ENCODE peak calls at places on chromosomes 13 and 19, in ten cellular contexts. P, Q, Y, J, T, O, L, B, M and V are unnamed samples.

GRCh38 chr19:34287676-34288140 is 33.4 kb downstream of the GARRE1 start:
- DNase-seq in P (no peak), Q (no peak), Y (no peak), J (no peak), T (no peak), O (no peak), L (no peak), B (no peak), M (no peak), V (no peak)

GRCh38 chr13:98410591-98410990 is 166.3 kb downstream of the STK24 start:
- DNase-seq in P (no peak), Q (no peak), Y (no peak), J (no peak), T (no peak), O (no peak), L (no peak), B (no peak), M (no peak), V (no peak)

GRCh38 chr13:80562423-80562822 is 221.5 kb upstream of the SPRY2 start:
- DNase-seq in P (no peak), Q (no peak), Y (no peak), J (no peak), T (no peak), O (no peak), L (no peak), B (no peak), M (no peak), V (no peak)

GRCh38 chr13:91056746-91057145 is 290.7 kb upstream of the MIR17HG start:
- DNase-seq in P (no peak), Q (no peak), Y (no peak), J (no peak), T (no peak), O (no peak), L (no peak), B (no peak), M (no peak), V (no peak)

GRCh38 chr13:83340170-83340569 is 542.1 kb downstream of the SLITRK1 start:
- DNase-seq in P (no peak), Q (no peak), Y (no peak), J (no peak), T (no peak), O (no peak), L (no peak), B (no peak), M (no peak), V (no peak)

GRCh38 chr13:18212873-18213272 is 968.8 kb downstream of the TUBA3C start:
- DNase-seq in P (peak), Q (no peak), Y (no peak), J (peak), T (peak), O (no peak), L (no peak), B (no peak), M (no peak), V (no peak)

GRCh38 chr13:100751826-100752225 is 77.2 kb upstream of the TMTC4 start:
- DNase-seq in P (no peak), Q (no peak), Y (no peak), J (no peak), T (no peak), O (no peak), L (no peak), B (no peak), M (no peak), V (peak)

GRCh38 chr19:50959731-50960500 is 7.1 kb upstream of the KLK5 start:
- DNase-seq in P (no peak), Q (no peak), Y (no peak), J (no peak), T (no peak), O (no peak), L (no peak), B (no peak), M (no peak), V (no peak)

GRCh38 chr19:16296713-16297112 is 27.9 kb upstream of the KLF2 start:
- DNase-seq in P (no peak), Q (no peak), Y (peak), J (no peak), T (no peak), O (no peak), L (no peak), B (no peak), M (no peak), V (no peak)

GRCh38 chr19:35342430-35342829 is 5.3 kb upstream of the FFAR1 start:
- DNase-seq in P (peak), Q (no peak), Y (peak), J (no peak), T (peak), O (no peak), L (no peak), B (no peak), M (no peak), V (no peak)

GRCh38 chr19:58571575-58571947 is 1.6 kb downstream of the MZF1 start:
- DNase-seq in P (no peak), Q (peak), Y (no peak), J (peak), T (no peak), O (peak), L (peak), B (peak), M (no peak), V (no peak)

GRCh38 chr13:99505814-99506269 is 4.6 kb downstream of the TM9SF2 start:
- DNase-seq in P (no peak), Q (no peak), Y (no peak), J (no peak), T (no peak), O (no peak), L (no peak), B (no peak), M (no peak), V (no peak)

GRCh38 chr13:27470042-27470830 is 19.9 kb upstream of the MTIF3 start:
- DNase-seq in P (no peak), Q (no peak), Y (no peak), J (no peak), T (no peak), O (no peak), L (no peak), B (no peak), M (no peak), V (no peak)

GRCh38 chr19:47094557-47095517 is 18.7 kb downstream of the ZC3H4 start:
- DNase-seq in P (no peak), Q (no peak), Y (no peak), J (no peak), T (peak), O (no peak), L (no peak), B (peak), M (no peak), V (no peak)

GRCh38 chr19:58182577-58182988 is 278 bp upstream of the ZNF274 start:
- DNase-seq in P (no peak), Q (no peak), Y (no peak), J (no peak), T (no peak), O (no peak), L (peak), B (peak), M (no peak), V (no peak)

GRCh38 chr13:30289533-30289932 is 17.8 kb downstream of the KATNAL1 start:
- DNase-seq in P (no peak), Q (no peak), Y (no peak), J (no peak), T (no peak), O (no peak), L (no peak), B (no peak), M (no peak), V (no peak)

GRCh38 chr13:100389617-100390016 is 199.0 kb downstream of the GGACT start:
- DNase-seq in P (no peak), Q (no peak), Y (no peak), J (no peak), T (no peak), O (no peak), L (no peak), B (no peak), M (no peak), V (no peak)

GRCh38 chr19:6499052-6499790 is 2.9 kb downstream of the TUBB4A start:
- DNase-seq in P (no peak), Q (no peak), Y (no peak), J (no peak), T (no peak), O (no peak), L (no peak), B (no peak), M (no peak), V (no peak)

GRCh38 chr13:43300817-43301216 is 277.4 kb downstream of the DNAJC15 start:
- DNase-seq in P (no peak), Q (no peak), Y (no peak), J (no peak), T (no peak), O (no peak), L (no peak), B (no peak), M (no peak), V (no peak)

GRCh38 chr13:103145476-103145875 is 79.3 kb upstream of the SLC10A2 start:
- DNase-seq in P (no peak), Q (no peak), Y (no peak), J (no peak), T (no peak), O (no peak), L (no peak), B (no peak), M (no peak), V (no peak)

GRCh38 chr19:31148671-31149070 is 200.6 kb downstream of the TSHZ3 start:
- DNase-seq in P (no peak), Q (no peak), Y (no peak), J (no peak), T (no peak), O (no peak), L (no peak), B (no peak), M (no peak), V (no peak)

GRCh38 chr13:22012676-22013075 is 341.8 kb downstream of the FGF9 start:
- DNase-seq in P (peak), Q (no peak), Y (no peak), J (no peak), T (no peak), O (no peak), L (no peak), B (no peak), M (no peak), V (no peak)

GRCh38 chr19:41351339-41352245 is 2.1 kb downstream of the TGFB1 start:
- DNase-seq in P (peak), Q (peak), Y (peak), J (peak), T (peak), O (peak), L (peak), B (peak), M (peak), V (no peak)

GRCh38 chr19:30044273-30045259 is 102.5 kb downstream of the URI1 start:
- DNase-seq in P (no peak), Q (no peak), Y (no peak), J (no peak), T (no peak), O (no peak), L (no peak), B (no peak), M (no peak), V (no peak)

GRCh38 chr13:43329702-43330101 is 306.3 kb downstream of the DNAJC15 start:
- DNase-seq in P (no peak), Q (no peak), Y (no peak), J (no peak), T (no peak), O (no peak), L (no peak), B (no peak), M (no peak), V (no peak)

DNA sequence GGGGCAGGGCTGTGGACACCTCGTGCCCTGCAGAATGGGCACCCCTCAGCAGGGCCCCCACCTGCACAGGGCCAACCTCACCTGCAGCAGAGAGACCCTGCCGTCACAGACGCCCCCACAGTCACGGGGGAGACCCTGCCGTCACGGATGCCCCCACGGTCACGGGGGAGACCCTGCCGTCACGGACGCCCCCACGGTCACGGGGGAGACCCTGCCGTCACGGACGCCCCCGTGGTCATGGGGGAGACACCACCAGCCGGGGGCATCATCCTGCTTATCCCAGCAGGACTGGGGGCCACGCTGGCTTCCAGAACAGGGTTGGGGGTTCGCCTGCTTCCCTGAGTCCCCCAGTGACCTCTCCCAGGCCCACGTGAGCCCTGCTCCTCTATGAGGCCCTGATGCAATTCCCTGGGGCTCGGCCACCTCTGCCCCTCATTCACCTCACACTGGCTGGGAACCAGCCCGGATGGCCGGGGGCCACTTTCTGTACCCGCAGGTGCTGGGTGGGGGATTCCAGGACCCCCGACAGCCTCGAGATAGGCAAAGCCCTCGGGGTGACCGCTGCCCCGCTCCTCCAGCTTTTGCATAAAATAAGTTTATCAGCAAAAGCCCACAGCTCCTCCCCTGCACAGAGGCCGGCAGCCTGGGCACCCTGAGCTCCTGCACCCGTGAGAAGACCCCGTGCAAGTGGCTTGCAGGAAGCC is 23.6 kb downstream of the SBNO2 start:
- DNase-seq in P (no peak), Q (no peak), Y (no peak), J (no peak), T (no peak), O (no peak), L (no peak), B (no peak), M (no peak), V (no peak)
- H3K27ac ChIP-seq in P (no peak), Q (no peak), Y (no peak), J (peak), T (peak), O (no peak), L (no peak), B (peak), M (no peak), V (no peak)

GRCh38 chr19:19355606-19356139 is 35.0 kb downstream of the MAU2 start:
- DNase-seq in P (no peak), Q (no peak), Y (no peak), J (no peak), T (no peak), O (no peak), L (no peak), B (no peak), M (no peak), V (no peak)
- H3K27ac ChIP-seq in P (no peak), Q (no peak), Y (no peak), J (no peak), T (no peak), O (no peak), L (no peak), B (no peak), M (no peak), V (no peak)

GRCh38 chr19:38024991-38025716 is 118.1 kb downstream of the SIPA1L3 start:
- DNase-seq in P (peak), Q (no peak), Y (no peak), J (no peak), T (no peak), O (no peak), L (no peak), B (no peak), M (no peak), V (peak)

GRCh38 chr19:38023661-38024574 is 116.9 kb downstream of the SIPA1L3 start:
- DNase-seq in P (no peak), Q (no peak), Y (peak), J (no peak), T (no peak), O (no peak), L (no peak), B (no peak), M (no peak), V (no peak)

GRCh38 chr19:38021356-38021755 is 114.3 kb downstream of the SIPA1L3 start:
- DNase-seq in P (no peak), Q (no peak), Y (no peak), J (no peak), T (no peak), O (no peak), L (no peak), B (no peak), M (no peak), V (no peak)

GRCh38 chr19:38025908-38026307 is 118.9 kb downstream of the SIPA1L3 start:
- DNase-seq in P (no peak), Q (no peak), Y (no peak), J (no peak), T (no peak), O (no peak), L (no peak), B (no peak), M (no peak), V (no peak)

GRCh38 chr19:38023245-38023644 is 116.2 kb downstream of the SIPA1L3 start:
- DNase-seq in P (no peak), Q (no peak), Y (no peak), J (no peak), T (no peak), O (no peak), L (no peak), B (no peak), M (no peak), V (no peak)
- H3K27ac ChIP-seq in P (no peak), Q (no peak), Y (peak), J (no peak), T (no peak), O (no peak), L (no peak), B (no peak), M (peak), V (no peak)

GRCh38 chr13:52827839-52828238 is 20.6 kb downstream of the PCDH8 start:
- DNase-seq in P (no peak), Q (no peak), Y (no peak), J (no peak), T (no peak), O (no peak), L (no peak), B (no peak), M (no peak), V (no peak)
- H3K27ac ChIP-seq in P (no peak), Q (no peak), Y (no peak), J (no peak), T (no peak), O (no peak), L (no peak), B (no peak), M (no peak), V (no peak)

GRCh38 chr19:43534811-43535761 is 2.1 kb downstream of the ZNF575 start:
- DNase-seq in P (peak), Q (peak), Y (peak), J (peak), T (peak), O (peak), L (peak), B (peak), M (peak), V (peak)
- H3K27ac ChIP-seq in P (no peak), Q (peak), Y (peak), J (peak), T (peak), O (peak), L (no peak), B (peak), M (peak), V (peak)

GRCh38 chr19:28288850-28289249 is 924.1 kb downstream of the UQCRFS1 start:
- DNase-seq in P (no peak), Q (no peak), Y (no peak), J (no peak), T (no peak), O (no peak), L (no peak), B (no peak), M (no peak), V (no peak)
- H3K27ac ChIP-seq in P (no peak), Q (no peak), Y (no peak), J (no peak), T (no peak), O (peak), L (no peak), B (no peak), M (peak), V (peak)

GRCh38 chr19:45496349-45496953 is 396 bp downstream of the RTN2 start:
- DNase-seq in P (peak), Q (no peak), Y (peak), J (no peak), T (no peak), O (peak), L (peak), B (no peak), M (no peak), V (no peak)
- H3K27ac ChIP-seq in P (no peak), Q (no peak), Y (peak), J (peak), T (no peak), O (no peak), L (no peak), B (no peak), M (peak), V (peak)

DNA sequence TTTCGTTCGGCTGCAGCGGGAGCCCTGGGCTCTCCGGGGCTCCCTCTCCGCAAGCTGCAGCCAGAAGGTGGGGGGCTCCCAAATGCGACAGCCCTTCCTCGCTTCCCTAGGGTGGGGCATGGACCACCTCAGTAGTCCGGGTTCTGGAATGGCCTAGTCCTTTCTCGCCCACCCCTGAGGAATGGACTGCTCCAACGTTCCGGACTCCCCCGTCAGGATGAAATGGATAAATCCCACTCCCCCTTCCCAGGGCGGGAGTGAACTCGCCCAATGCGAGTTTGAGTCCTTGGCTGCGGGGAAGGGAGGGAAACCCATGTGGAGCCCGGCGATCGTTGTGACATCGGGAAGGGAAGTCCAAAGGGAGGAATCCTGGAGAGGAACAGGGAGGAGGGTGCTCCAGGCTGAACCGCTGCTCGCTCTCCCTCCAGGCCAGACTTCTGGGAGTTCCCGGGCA is 5.5 kb downstream of the HRC start:
- DNase-seq in P (peak), Q (peak), Y (peak), J (peak), T (peak), O (peak), L (no peak), B (peak), M (peak), V (peak)
- H3K27ac ChIP-seq in P (peak), Q (no peak), Y (peak), J (peak), T (peak), O (peak), L (no peak), B (peak), M (peak), V (peak)